ENCODE peak calls at places on chromosomes 16 and 17, in five cellular contexts. N, G, X, T and D are unnamed samples.

GRCh38 chr16:79049040-79049439 is 551.5 kb downstream of the MAF start:
- DNase-seq in N (no peak), G (no peak), X (no peak), T (no peak), D (no peak)

GRCh38 chr16:84724619-84725307 is 25.0 kb downstream of the USP10 start:
- DNase-seq in N (no peak), G (no peak), X (no peak), T (no peak), D (peak; percentile 35)

GRCh38 chr16:27287887-27288286 is 19.3 kb upstream of the NSMCE1 start:
- DNase-seq in N (no peak), G (no peak), X (no peak), T (no peak), D (no peak)

GRCh38 chr17:63974594-63975192 is 2.0 kb upstream of the SCN4A start:
- DNase-seq in N (no peak), G (peak; percentile 51), X (no peak), T (no peak), D (no peak)

GRCh38 chr17:37068266-37068665 is 119.5 kb downstream of the AATF start:
- DNase-seq in N (no peak), G (no peak), X (no peak), T (no peak), D (no peak)

GRCh38 chr17:27526603-27527002 is 70.4 kb downstream of the KSR1 start:
- DNase-seq in N (no peak), G (no peak), X (peak; percentile 69), T (no peak), D (peak; percentile 7)

GRCh38 chr17:68460715-68461114 is 3.4 kb upstream of the WIPI1 start:
- DNase-seq in N (peak; percentile 70), G (no peak), X (no peak), T (peak; percentile 65), D (peak; percentile 87)

GRCh38 chr16:52518884-52519283 is 28.1 kb downstream of the TOX3 start:
- DNase-seq in N (no peak), G (no peak), X (no peak), T (no peak), D (no peak)

GRCh38 chr16:75727221-75727620 is 931 bp upstream of the CPHXL start:
- DNase-seq in N (no peak), G (no peak), X (no peak), T (no peak), D (no peak)

GRCh38 chr17:2406903-2407790 is 6.3 kb upstream of the MNT start:
- DNase-seq in N (no peak), G (peak; percentile 84), X (no peak), T (no peak), D (no peak)

DNA sequence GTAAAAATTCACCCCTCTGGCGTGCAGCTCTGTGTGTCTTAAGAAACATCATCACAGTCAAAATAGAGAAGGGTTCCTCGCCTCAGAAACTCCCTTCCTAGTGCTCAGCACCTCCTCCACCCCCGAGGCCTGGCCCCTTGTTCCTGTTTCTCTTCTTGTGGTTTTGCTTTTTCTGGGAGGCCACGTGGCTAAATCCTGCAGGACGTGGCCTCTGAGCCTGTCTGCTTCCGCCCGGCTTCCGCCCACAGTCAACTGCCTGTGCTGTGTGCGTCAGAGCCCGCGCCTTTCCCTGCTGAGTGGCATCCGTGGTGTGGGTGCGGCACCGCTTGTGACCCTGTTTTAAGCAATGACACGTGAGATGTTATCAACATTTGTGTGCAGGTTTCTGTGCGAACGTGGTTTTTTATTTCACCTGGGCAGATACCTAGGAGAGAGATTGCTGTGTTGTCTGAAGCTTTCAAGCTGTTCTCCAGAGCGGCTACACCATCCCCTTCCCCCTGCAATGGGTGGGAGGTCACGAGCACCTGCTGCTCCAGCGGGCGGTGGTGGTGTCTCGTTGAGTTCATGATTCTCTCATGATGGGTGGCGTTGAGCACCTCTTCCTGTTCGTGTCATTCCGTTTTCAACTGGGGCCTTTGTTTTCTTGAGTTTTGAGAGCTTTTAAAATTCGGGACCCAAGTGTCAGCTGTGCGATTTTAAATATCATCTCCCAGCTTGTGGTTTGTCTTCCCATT is 21.7 kb downstream of the ACSF3 start:
- DNase-seq in N (peak; percentile 94), G (peak; percentile 37), X (no peak), T (peak; percentile 92), D (peak; percentile 99)
- H3K4me3 ChIP-seq in N (peak overlapping the region; percentile 45), G (no peak overlapping the region), X (no peak overlapping the region), T (peak overlapping the region; percentile 69), D (peak overlapping the region; percentile 50)

GRCh38 chr17:60388742-60389141 is 3.2 kb downstream of the USP32 start:
- DNase-seq in N (no peak), G (no peak), X (no peak), T (no peak), D (no peak)
- H3K4me3 ChIP-seq in N (no peak overlapping the region), G (no peak overlapping the region), X (no peak overlapping the region), T (no peak overlapping the region), D (no peak overlapping the region)

DNA sequence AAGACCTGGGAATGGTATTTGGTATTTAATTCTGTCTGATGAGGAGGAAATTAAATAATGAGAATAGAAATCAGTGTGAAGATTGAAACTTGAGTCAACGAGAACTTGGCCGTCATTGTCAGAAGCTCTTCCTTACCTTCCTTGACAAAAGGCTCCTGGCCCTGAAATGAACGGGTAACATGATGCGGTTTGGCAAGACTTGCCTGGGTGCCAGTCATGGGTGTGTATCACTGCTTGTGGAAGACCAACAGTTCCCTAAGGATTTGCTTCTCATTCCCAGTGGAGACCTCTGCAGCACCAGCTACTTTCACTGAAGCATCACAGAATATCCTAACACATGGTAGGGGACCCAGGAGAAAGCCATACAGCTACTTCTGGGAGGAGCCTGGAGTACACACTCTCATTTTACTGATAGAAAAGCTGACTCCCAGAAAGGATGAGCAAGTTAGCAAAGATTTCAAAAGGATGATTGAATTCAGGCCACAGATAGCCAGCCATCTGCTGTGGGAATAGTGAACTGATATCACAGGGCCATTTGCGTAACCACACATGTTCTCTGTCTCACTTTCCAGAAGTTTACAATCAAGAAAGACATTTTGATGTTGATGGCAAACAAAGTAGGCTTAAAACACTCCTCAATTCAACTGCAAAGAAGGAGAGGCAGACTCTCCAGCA is 258.1 kb upstream of the SALL1 start:
- DNase-seq in N (no peak), G (no peak), X (no peak), T (no peak), D (no peak)
- H3K4me3 ChIP-seq in N (no peak overlapping the region), G (no peak overlapping the region), X (no peak overlapping the region), T (no peak overlapping the region), D (no peak overlapping the region)

GRCh38 chr17:80279895-80280294 is 19.2 kb downstream of the RNF213 start:
- DNase-seq in N (no peak), G (peak; percentile 56), X (no peak), T (peak; percentile 25), D (no peak)

GRCh38 chr17:80281516-80281915 is 20.9 kb downstream of the RNF213 start:
- DNase-seq in N (no peak), G (no peak), X (no peak), T (peak; percentile 23), D (no peak)

GRCh38 chr17:80274317-80274716 is 13.7 kb downstream of the RNF213 start:
- DNase-seq in N (no peak), G (no peak), X (no peak), T (no peak), D (no peak)

GRCh38 chr17:80274871-80275449 is 14.3 kb downstream of the RNF213 start:
- DNase-seq in N (no peak), G (no peak), X (no peak), T (no peak), D (no peak)

GRCh38 chr17:80277751-80278671 is 17.4 kb downstream of the RNF213 start:
- DNase-seq in N (no peak), G (no peak), X (no peak), T (peak; percentile 43), D (no peak)
- H3K4me3 ChIP-seq in N (no peak overlapping the region), G (no peak overlapping the region), X (no peak overlapping the region), T (no peak overlapping the region), D (no peak overlapping the region)